ENCODE peak calls at places on chromosome 10, in five cellular contexts. One of them, this sample, is unnamed.

GRCh38 chr10:124149143-124149542 is 55.7 kb upstream of the CHST15 start:
- DNase-seq in mammary epithelial cell: no peak
- DNase-seq in AG04450: no peak
- DNase-seq in body of pancreas: no peak
- DNase-seq in fibroblast of lung: no peak
- DNase-seq in this sample: no peak

GRCh38 chr10:15339857-15340256 is 31.2 kb downstream of the FAM171A1 start:
- DNase-seq in mammary epithelial cell: no peak
- DNase-seq in fibroblast of lung: peak; percentile 26
- DNase-seq in AG04450: no peak
- DNase-seq in body of pancreas: no peak
- DNase-seq in this sample: no peak

GRCh38 chr10:132554991-132555647 is 17.5 kb downstream of the INPP5A start:
- DNase-seq in AG04450: no peak
- DNase-seq in mammary epithelial cell: no peak
- DNase-seq in body of pancreas: no peak
- DNase-seq in fibroblast of lung: no peak
- DNase-seq in this sample: no peak

GRCh38 chr10:31118561-31118960 is 86.9 kb upstream of the ZNF438 start:
- DNase-seq in AG04450: no peak
- DNase-seq in fibroblast of lung: peak; percentile 92
- DNase-seq in body of pancreas: no peak
- DNase-seq in mammary epithelial cell: peak; percentile 72
- DNase-seq in this sample: no peak

GRCh38 chr10:97531401-97531985 is 32.8 kb downstream of the UBTD1 start:
- DNase-seq in mammary epithelial cell: no peak
- DNase-seq in body of pancreas: no peak
- DNase-seq in AG04450: no peak
- DNase-seq in fibroblast of lung: peak; percentile 64
- DNase-seq in this sample: no peak

GRCh38 chr10:1047937-1048336 is 982 bp downstream of the IDI1 start:
- DNase-seq in body of pancreas: peak; percentile 19
- DNase-seq in mammary epithelial cell: no peak
- DNase-seq in fibroblast of lung: no peak
- DNase-seq in AG04450: no peak
- DNase-seq in this sample: no peak

GRCh38 chr10:86258488-86258887 is 108.1 kb downstream of the GRID1 start:
- DNase-seq in fibroblast of lung: peak; percentile 19
- DNase-seq in body of pancreas: no peak
- DNase-seq in AG04450: no peak
- DNase-seq in mammary epithelial cell: no peak
- DNase-seq in this sample: peak; percentile 72

GRCh38 chr10:14573666-14574261 is 200.9 kb downstream of the FAM107B start:
- DNase-seq in body of pancreas: no peak
- DNase-seq in fibroblast of lung: peak; percentile 27
- DNase-seq in mammary epithelial cell: peak; percentile 46
- DNase-seq in AG04450: no peak
- DNase-seq in this sample: no peak

GRCh38 chr10:71244638-71245419 is 32.5 kb downstream of the UNC5B start:
- DNase-seq in mammary epithelial cell: no peak
- DNase-seq in AG04450: peak; percentile 84
- DNase-seq in body of pancreas: peak; percentile 21
- DNase-seq in fibroblast of lung: peak; percentile 76
- DNase-seq in this sample: no peak

GRCh38 chr10:133231946-133232574 is 2.0 kb downstream of the UTF1 start:
- DNase-seq in mammary epithelial cell: no peak
- DNase-seq in AG04450: no peak
- DNase-seq in fibroblast of lung: no peak
- DNase-seq in body of pancreas: no peak
- DNase-seq in this sample: no peak

GRCh38 chr10:43120116-43120947 is 17.9 kb upstream of the CSGALNACT2 start:
- DNase-seq in body of pancreas: no peak
- DNase-seq in AG04450: no peak
- DNase-seq in fibroblast of lung: no peak
- DNase-seq in mammary epithelial cell: no peak
- DNase-seq in this sample: peak; percentile 22

GRCh38 chr10:74333174-74333573 is 182.2 kb downstream of the ADK start:
- DNase-seq in body of pancreas: no peak
- DNase-seq in AG04450: peak; percentile 43
- DNase-seq in fibroblast of lung: peak; percentile 79
- DNase-seq in mammary epithelial cell: no peak
- DNase-seq in this sample: no peak

GRCh38 chr10:47104101-47104707 is 193.0 kb downstream of the PTPN20 start:
- DNase-seq in mammary epithelial cell: no peak
- DNase-seq in body of pancreas: no peak
- DNase-seq in AG04450: peak; percentile 27
- DNase-seq in fibroblast of lung: no peak
- DNase-seq in this sample: no peak

GRCh38 chr10:117541909-117542705 is 439 bp upstream of the EMX2 start:
- DNase-seq in body of pancreas: peak; percentile 26
- DNase-seq in mammary epithelial cell: no peak
- DNase-seq in AG04450: no peak
- DNase-seq in fibroblast of lung: peak; percentile 45
- DNase-seq in this sample: no peak

GRCh38 chr10:47076949-47077348 is 165.7 kb downstream of the PTPN20 start:
- DNase-seq in mammary epithelial cell: peak; percentile 31
- DNase-seq in body of pancreas: no peak
- DNase-seq in fibroblast of lung: peak; percentile 29
- DNase-seq in AG04450: no peak
- DNase-seq in this sample: no peak

GRCh38 chr10:70771311-70772194 is 13.6 kb downstream of the TBATA start:
- DNase-seq in fibroblast of lung: no peak
- DNase-seq in body of pancreas: no peak
- DNase-seq in mammary epithelial cell: no peak
- DNase-seq in AG04450: no peak
- DNase-seq in this sample: no peak

GRCh38 chr10:32985781-32986350 is 27.8 kb upstream of the ITGB1 start:
- DNase-seq in fibroblast of lung: peak; percentile 92
- DNase-seq in AG04450: no peak
- DNase-seq in body of pancreas: no peak
- DNase-seq in mammary epithelial cell: peak; percentile 78
- DNase-seq in this sample: no peak

GRCh38 chr10:98748298-98748697 is 301.6 kb upstream of the HPS1 start:
- DNase-seq in AG04450: peak; percentile 6
- DNase-seq in body of pancreas: no peak
- DNase-seq in mammary epithelial cell: peak; percentile 23
- DNase-seq in fibroblast of lung: no peak
- DNase-seq in this sample: no peak

GRCh38 chr10:111511751-111512150 is 434.9 kb downstream of the ADRA2A start:
- DNase-seq in mammary epithelial cell: no peak
- DNase-seq in fibroblast of lung: no peak
- DNase-seq in AG04450: no peak
- DNase-seq in body of pancreas: no peak
- DNase-seq in this sample: no peak

GRCh38 chr10:13834581-13835286 is 248.0 kb downstream of the PRPF18 start:
- DNase-seq in AG04450: no peak
- DNase-seq in mammary epithelial cell: no peak
- DNase-seq in body of pancreas: peak; percentile 37
- DNase-seq in fibroblast of lung: peak; percentile 72
- DNase-seq in this sample: no peak

GRCh38 chr10:10149899-10150298 is 867.8 kb upstream of the CELF2 start:
- DNase-seq in AG04450: no peak
- DNase-seq in fibroblast of lung: peak; percentile 34
- DNase-seq in mammary epithelial cell: no peak
- DNase-seq in body of pancreas: no peak
- DNase-seq in this sample: no peak

GRCh38 chr10:73771722-73772279 is 10.0 kb upstream of the CHCHD1 start:
- DNase-seq in body of pancreas: peak; percentile 88
- DNase-seq in AG04450: peak; percentile 36
- DNase-seq in mammary epithelial cell: no peak
- DNase-seq in fibroblast of lung: no peak
- DNase-seq in this sample: peak; percentile 45

GRCh38 chr10:6089334-6090219 is 743 bp downstream of the RBM17 start:
- DNase-seq in fibroblast of lung: peak; percentile 53
- DNase-seq in body of pancreas: peak; percentile 25
- DNase-seq in mammary epithelial cell: peak; percentile 61
- DNase-seq in AG04450: no peak
- DNase-seq in this sample: no peak

GRCh38 chr10:26494018-26494417 is 55.9 kb downstream of the APBB1IP start:
- DNase-seq in body of pancreas: no peak
- DNase-seq in mammary epithelial cell: no peak
- DNase-seq in AG04450: no peak
- DNase-seq in fibroblast of lung: no peak
- DNase-seq in this sample: no peak

GRCh38 chr10:107687702-107688101 is 523.2 kb upstream of the SORCS1 start:
- DNase-seq in mammary epithelial cell: peak; percentile 76
- DNase-seq in fibroblast of lung: no peak
- DNase-seq in body of pancreas: no peak
- DNase-seq in AG04450: no peak
- DNase-seq in this sample: no peak

GRCh38 chr10:12875100-12875499 is 126.4 kb downstream of the CCDC3 start:
- DNase-seq in body of pancreas: peak; percentile 26
- DNase-seq in fibroblast of lung: peak; percentile 46
- DNase-seq in mammary epithelial cell: no peak
- DNase-seq in AG04450: peak; percentile 4
- DNase-seq in this sample: no peak

GRCh38 chr10:129969528-129970264 is 5.6 kb upstream of the EBF3 start:
- DNase-seq in mammary epithelial cell: no peak
- DNase-seq in AG04450: no peak
- DNase-seq in body of pancreas: no peak
- DNase-seq in fibroblast of lung: no peak
- DNase-seq in this sample: no peak

GRCh38 chr10:129972145-129972965 is 8.3 kb upstream of the EBF3 start:
- DNase-seq in fibroblast of lung: no peak
- DNase-seq in AG04450: no peak
- DNase-seq in mammary epithelial cell: no peak
- DNase-seq in body of pancreas: no peak
- DNase-seq in this sample: no peak

GRCh38 chr10:129972966-129973673 is 9.0 kb upstream of the EBF3 start:
- DNase-seq in mammary epithelial cell: no peak
- DNase-seq in AG04450: no peak
- DNase-seq in body of pancreas: no peak
- DNase-seq in fibroblast of lung: no peak
- DNase-seq in this sample: no peak

GRCh38 chr10:129970404-129971364 is 6.6 kb upstream of the EBF3 start:
- DNase-seq in AG04450: no peak
- DNase-seq in body of pancreas: no peak
- DNase-seq in mammary epithelial cell: no peak
- DNase-seq in fibroblast of lung: no peak
- DNase-seq in this sample: no peak

GRCh38 chr10:129971381-129972144 is 7.5 kb upstream of the EBF3 start:
- DNase-seq in body of pancreas: peak; percentile 70
- DNase-seq in AG04450: no peak
- DNase-seq in fibroblast of lung: peak; percentile 15
- DNase-seq in mammary epithelial cell: no peak
- DNase-seq in this sample: no peak
- TF ChIP-seq CTCF in body of pancreas: peak; percentile 24
- TF ChIP-seq CTCF in AG04450: peak; percentile 20
- TF ChIP-seq CTCF in fibroblast of lung: no peak
- TF ChIP-seq CTCF in mammary epithelial cell: no peak
- TF ChIP-seq CTCF in this sample: peak; percentile 31

DNA sequence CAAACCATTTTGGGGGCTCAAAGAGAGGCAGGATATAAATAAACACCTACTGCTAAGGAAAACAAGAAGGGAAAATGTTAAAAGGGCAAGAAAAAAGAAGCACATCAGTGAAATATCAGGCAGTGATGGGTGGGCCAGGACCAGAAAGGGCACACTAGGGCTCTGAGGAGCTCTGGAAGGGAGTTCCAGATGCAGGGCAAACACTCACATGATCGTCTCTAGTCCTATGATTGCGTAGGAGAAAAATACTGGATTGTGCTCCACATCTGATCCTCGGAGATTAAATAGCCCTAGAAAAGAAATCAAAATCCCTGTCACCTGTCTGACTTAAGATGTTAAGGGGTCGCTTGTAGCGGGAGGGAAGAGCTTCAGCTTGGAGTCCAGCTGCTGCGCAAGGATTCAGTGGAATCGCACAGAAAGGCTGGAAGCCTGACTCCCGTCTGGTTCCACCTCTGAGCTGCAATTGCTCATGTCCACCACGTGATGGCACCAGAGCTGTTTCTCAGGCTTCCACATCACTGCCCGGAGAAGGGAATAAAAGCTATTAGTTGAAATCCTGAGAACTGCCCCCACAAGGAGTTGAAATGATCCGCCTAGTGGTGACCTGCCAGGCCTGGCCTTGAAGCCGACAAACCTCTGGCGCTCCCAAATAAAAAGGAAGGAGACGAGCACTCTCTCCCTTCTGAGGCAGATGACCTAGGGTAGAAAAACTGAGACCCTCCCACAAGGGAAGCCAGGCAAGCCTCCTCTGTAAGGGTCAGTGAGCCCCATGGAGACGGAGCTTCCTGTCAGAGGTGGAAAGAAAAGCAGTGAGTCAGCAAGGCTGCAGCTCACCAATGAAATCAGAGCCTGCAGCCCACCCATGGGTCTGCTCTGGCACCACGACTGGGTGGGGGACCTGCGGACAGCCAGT is 39.2 kb downstream of the XPNPEP1 start:
- DNase-seq in fibroblast of lung: peak; percentile 85
- DNase-seq in AG04450: peak; percentile 77
- DNase-seq in mammary epithelial cell: peak; percentile 72
- DNase-seq in body of pancreas: peak; percentile 72
- DNase-seq in this sample: peak; percentile 80
- H3K4me3 ChIP-seq in fibroblast of lung: no peak overlapping the region
- H3K4me3 ChIP-seq in AG04450: no peak overlapping the region
- H3K4me3 ChIP-seq in mammary epithelial cell: no peak overlapping the region
- H3K4me3 ChIP-seq in body of pancreas: no peak overlapping the region
- H3K4me3 ChIP-seq in this sample: peak overlapping the region; percentile 23

GRCh38 chr10:93023013-93023650 is 37.5 kb upstream of the CYP26C1 start:
- DNase-seq in fibroblast of lung: no peak
- DNase-seq in body of pancreas: no peak
- DNase-seq in AG04450: no peak
- DNase-seq in mammary epithelial cell: no peak
- DNase-seq in this sample: no peak
- H3K27ac ChIP-seq in fibroblast of lung: no peak overlapping the region
- H3K27ac ChIP-seq in body of pancreas: no peak overlapping the region
- H3K27ac ChIP-seq in AG04450: no peak overlapping the region
- H3K27ac ChIP-seq in mammary epithelial cell: no peak overlapping the region
- H3K27ac ChIP-seq in this sample: no peak overlapping the region

GRCh38 chr10:63724922-63725321 is 203.7 kb downstream of the REEP3 start:
- DNase-seq in fibroblast of lung: no peak
- DNase-seq in AG04450: no peak
- DNase-seq in mammary epithelial cell: no peak
- DNase-seq in body of pancreas: no peak
- DNase-seq in this sample: no peak
- TF ChIP-seq CTCF in fibroblast of lung: no peak
- TF ChIP-seq CTCF in AG04450: peak; percentile 21
- TF ChIP-seq CTCF in mammary epithelial cell: peak; percentile 16
- TF ChIP-seq CTCF in body of pancreas: no peak
- TF ChIP-seq CTCF in this sample: no peak

DNA sequence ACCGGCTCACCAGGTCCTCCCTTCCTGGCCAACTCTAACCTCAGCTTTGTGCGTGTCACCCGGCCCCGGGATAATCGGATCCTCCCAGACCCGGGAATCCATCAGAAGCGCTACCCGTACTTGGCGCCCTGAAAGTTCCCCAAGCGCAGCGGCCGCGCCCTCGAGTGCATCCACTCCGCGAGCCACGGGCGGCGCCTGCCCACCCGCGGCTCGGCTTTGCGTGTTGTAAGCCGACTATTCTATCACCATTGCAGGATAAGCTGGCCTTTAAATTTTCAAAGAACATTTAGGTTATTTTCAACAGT is 35.7 kb upstream of the EBLN1 start:
- DNase-seq in AG04450: no peak
- DNase-seq in fibroblast of lung: no peak
- DNase-seq in body of pancreas: peak; percentile 16
- DNase-seq in mammary epithelial cell: no peak
- DNase-seq in this sample: no peak
- H3K4me3 ChIP-seq in AG04450: no peak overlapping the region
- H3K4me3 ChIP-seq in fibroblast of lung: no peak overlapping the region
- H3K4me3 ChIP-seq in body of pancreas: no peak overlapping the region
- H3K4me3 ChIP-seq in mammary epithelial cell: no peak overlapping the region
- H3K4me3 ChIP-seq in this sample: peak overlapping the region; percentile 84